ENCODE peak calls at places on chromosomes 4 and X, in four cellular contexts. S is CD8-positive, alpha-beta T cell; L is activated gamma-delta T cell treated with anti-CD3 and anti-CD28 coated beads, Interleukin-2, amount 50 U/mL, for 16 hours; U is Panc1. K is an unnamed sample.

GRCh38 chrX:125646195-125646594 is 326.5 kb downstream of the TEX13C start:
- DNase-seq in S (no peak), L (no peak), U (no peak), K (no peak)

GRCh38 chrX:154366666-154367055 is 7.8 kb downstream of the FLNA start:
- DNase-seq in S (no peak), L (no peak), U (no peak), K (peak)

GRCh38 chr4:105555409-105555808 is 3.0 kb downstream of the ARHGEF38 start:
- DNase-seq in S (no peak), L (no peak), U (no peak), K (no peak)

GRCh38 chrX:120560405-120560841 is 339 bp downstream of the CUL4B start:
- DNase-seq in S (peak), L (peak), U (peak), K (no peak)

GRCh38 chr4:98242538-98242937 is 18.6 kb upstream of the RAP1GDS1 start:
- DNase-seq in S (no peak), L (no peak), U (no peak), K (no peak)

GRCh38 chr4:104493071-104493831 is 1.4 kb downstream of the CXXC4 start:
- DNase-seq in S (no peak), L (no peak), U (no peak), K (no peak)

GRCh38 chrX:87736576-87736975 is 219.0 kb downstream of the KLHL4 start:
- DNase-seq in S (no peak), L (no peak), U (no peak), K (no peak)

GRCh38 chrX:130049821-130050220 is 60.5 kb downstream of the ELF4 start:
- DNase-seq in S (no peak), L (no peak), U (no peak), K (no peak)

GRCh38 chr4:8724436-8725070 is 132.0 kb downstream of the CPZ start:
- DNase-seq in S (no peak), L (no peak), U (no peak), K (peak)

GRCh38 chrX:41333994-41334865 is at the start of gene DDX3X:
- DNase-seq in S (peak), L (peak), U (no peak), K (peak)

GRCh38 chrX:11386001-11386523 is 92.8 kb downstream of the AMELX start:
- DNase-seq in S (no peak), L (no peak), U (no peak), K (no peak)

GRCh38 chrX:155778844-155779553 is 102.1 kb upstream of the VAMP7 start:
- DNase-seq in S (no peak), L (no peak), U (no peak), K (no peak)

GRCh38 chr4:65668201-65669007 is 1.9 kb downstream of the EPHA5 start:
- DNase-seq in S (no peak), L (no peak), U (no peak), K (no peak)

GRCh38 chrX:69221239-69222102 is 56.2 kb upstream of the PJA1 start:
- DNase-seq in S (no peak), L (no peak), U (no peak), K (no peak)

GRCh38 chrX:116230136-116230886 is 59.8 kb downstream of the AGTR2 start:
- DNase-seq in S (no peak), L (no peak), U (no peak), K (no peak)

GRCh38 chrX:153832732-153833131 is 2.4 kb upstream of the PDZD4 start:
- DNase-seq in S (no peak), L (no peak), U (no peak), K (no peak)

GRCh38 chr4:173527103-173527876 is 2.7 kb downstream of the HAND2 start:
- DNase-seq in S (no peak), L (no peak), U (no peak), K (peak)

GRCh38 chrX:65451663-65452062 is 82.9 kb downstream of the LAS1L start:
- DNase-seq in S (no peak), L (no peak), U (peak), K (no peak)

GRCh38 chr4:49000806-49001205 is 14.7 kb downstream of the CWH43 start:
- DNase-seq in S (no peak), L (no peak), U (no peak), K (no peak)

GRCh38 chr4:170388255-170388654 is 298.5 kb upstream of the AADAT start:
- DNase-seq in S (no peak), L (no peak), U (no peak), K (no peak)

GRCh38 chr4:86910820-86911684 is 18.8 kb upstream of the C4orf36 start:
- DNase-seq in S (no peak), L (no peak), U (no peak), K (no peak)

GRCh38 chr4:100299019-100299418 is 108.8 kb upstream of the DDIT4L start:
- DNase-seq in S (no peak), L (no peak), U (no peak), K (no peak)

GRCh38 chr4:24956763-24957162 is 43.9 kb upstream of the CCDC149 start:
- DNase-seq in S (no peak), L (no peak), U (no peak), K (no peak)

GRCh38 chr4:25991296-25991695 is 77.3 kb downstream of the SMIM20 start:
- DNase-seq in S (no peak), L (no peak), U (no peak), K (no peak)

GRCh38 chr4:4782969-4783368 is 76.5 kb upstream of the MSX1 start:
- DNase-seq in S (no peak), L (no peak), U (no peak), K (no peak)

GRCh38 chr4:86895692-86896488 is 3.7 kb upstream of the C4orf36 start:
- DNase-seq in S (no peak), L (no peak), U (peak), K (no peak)

GRCh38 chr4:173272987-173273386 is 61.2 kb downstream of the HMGB2 start:
- DNase-seq in S (no peak), L (no peak), U (no peak), K (no peak)

GRCh38 chrX:118631586-118631985 is 95.8 kb upstream of the IL13RA1 start:
- DNase-seq in S (no peak), L (no peak), U (no peak), K (no peak)

GRCh38 chr4:163473130-163473529 is 424 bp downstream of the TKTL2 start:
- DNase-seq in S (no peak), L (no peak), U (no peak), K (no peak)

GRCh38 chrX:31070057-31070468 is 1.8 kb downstream of the FTHL17 start:
- DNase-seq in S (no peak), L (no peak), U (no peak), K (no peak)

GRCh38 chr4:47829438-47829837 is 8.4 kb downstream of the CORIN start:
- DNase-seq in S (no peak), L (no peak), U (no peak), K (no peak)